ENCODE peak calls at places on chromosomes 3 and 15, in ten cellular contexts. V, P, C, N, M, I, U, E, R and T are unnamed samples.

GRCh38 chr3:195337747-195338146 is 66.8 kb upstream of the XXYLT1 start:
- DNase-seq in V (no peak), P (no peak), C (no peak), N (no peak), M (no peak), I (no peak), U (no peak), E (no peak), R (no peak), T (no peak)

GRCh38 chr3:42665050-42665878 is 11.8 kb downstream of the ZBTB47 start:
- DNase-seq in V (no peak), P (no peak), C (no peak), N (no peak), M (no peak), I (no peak), U (peak), E (no peak), R (peak), T (no peak)

GRCh38 chr3:184965639-184966430 is 153.9 kb downstream of the VPS8 start:
- DNase-seq in V (no peak), P (no peak), C (no peak), N (no peak), M (no peak), I (no peak), U (no peak), E (no peak), R (no peak), T (no peak)

GRCh38 chr3:139751789-139752188 is 74.0 kb upstream of the NMNAT3 start:
- DNase-seq in V (no peak), P (no peak), C (no peak), N (no peak), M (no peak), I (no peak), U (no peak), E (no peak), R (no peak), T (no peak)

GRCh38 chr15:66684136-66684681 is 17.8 kb upstream of the SMAD6 start:
- DNase-seq in V (no peak), P (no peak), C (no peak), N (no peak), M (no peak), I (no peak), U (no peak), E (no peak), R (no peak), T (no peak)

GRCh38 chr3:134795776-134796312 is 784 bp downstream of the EPHB1 start:
- DNase-seq in V (no peak), P (peak), C (no peak), N (no peak), M (no peak), I (peak), U (peak), E (no peak), R (no peak), T (peak)

GRCh38 chr15:91113036-91113435 is 13.0 kb downstream of the SV2B start:
- DNase-seq in V (no peak), P (no peak), C (no peak), N (no peak), M (no peak), I (no peak), U (no peak), E (no peak), R (no peak), T (no peak)

GRCh38 chr15:81296673-81297072 is 27.3 kb downstream of the STARD5 start:
- DNase-seq in V (peak), P (peak), C (peak), N (no peak), M (peak), I (no peak), U (no peak), E (peak), R (peak), T (no peak)

GRCh38 chr3:24923565-24923964 is 428.9 kb upstream of the THRB start:
- DNase-seq in V (no peak), P (no peak), C (no peak), N (no peak), M (no peak), I (no peak), U (no peak), E (no peak), R (no peak), T (no peak)

GRCh38 chr15:39698444-39699390 is 83.9 kb downstream of the FSIP1 start:
- DNase-seq in V (no peak), P (no peak), C (no peak), N (no peak), M (no peak), I (no peak), U (no peak), E (no peak), R (no peak), T (no peak)

GRCh38 chr15:88695046-88695445 is 56.2 kb downstream of the ISG20 start:
- DNase-seq in V (no peak), P (peak), C (no peak), N (no peak), M (no peak), I (no peak), U (no peak), E (no peak), R (no peak), T (peak)

GRCh38 chr15:61906961-61907752 is 153.1 kb downstream of the VPS13C start:
- DNase-seq in V (no peak), P (peak), C (no peak), N (no peak), M (no peak), I (no peak), U (no peak), E (no peak), R (no peak), T (no peak)

GRCh38 chr3:185929192-185930151 is 8.3 kb downstream of the TRA2B start:
- DNase-seq in V (no peak), P (peak), C (no peak), N (no peak), M (no peak), I (no peak), U (no peak), E (no peak), R (no peak), T (peak)

GRCh38 chr3:14785207-14786155 is 33.3 kb upstream of the FGD5 start:
- DNase-seq in V (no peak), P (no peak), C (no peak), N (no peak), M (no peak), I (no peak), U (no peak), E (no peak), R (no peak), T (no peak)

GRCh38 chr3:115100172-115100571 is 46.9 kb downstream of the ZBTB20 start:
- DNase-seq in V (no peak), P (peak), C (no peak), N (no peak), M (peak), I (peak), U (peak), E (peak), R (peak), T (peak)

GRCh38 chr15:66138096-66138783 is 115.3 kb downstream of the MEGF11 start:
- DNase-seq in V (no peak), P (no peak), C (no peak), N (no peak), M (no peak), I (no peak), U (no peak), E (no peak), R (peak), T (no peak)

GRCh38 chr15:68281008-68281407 is 3.5 kb downstream of the FEM1B start:
- DNase-seq in V (no peak), P (no peak), C (no peak), N (no peak), M (no peak), I (no peak), U (no peak), E (no peak), R (no peak), T (no peak)

GRCh38 chr15:74598126-74598842 is 17.4 kb upstream of the CLK3 start:
- DNase-seq in V (peak), P (no peak), C (peak), N (peak), M (peak), I (peak), U (peak), E (peak), R (peak), T (peak)

GRCh38 chr15:93178371-93178770 is 89.4 kb upstream of the RGMA start:
- DNase-seq in V (no peak), P (no peak), C (no peak), N (no peak), M (no peak), I (no peak), U (no peak), E (no peak), R (no peak), T (no peak)

GRCh38 chr15:29323557-29323956 is 53.9 kb upstream of the NSMCE3 start:
- DNase-seq in V (no peak), P (no peak), C (no peak), N (no peak), M (no peak), I (no peak), U (no peak), E (no peak), R (no peak), T (no peak)

GRCh38 chr3:25291524-25291923 is 136.5 kb upstream of the RARB start:
- DNase-seq in V (no peak), P (no peak), C (no peak), N (no peak), M (no peak), I (no peak), U (no peak), E (no peak), R (no peak), T (no peak)